ENCODE peak calls at places on chromosomes 2 and 18, in seven cellular contexts. W is psoas muscle, V is cardiac muscle cell, E is Panc1, Q is BE2C, J is lower lobe of right lung, Z is heart right ventricle. U is an unnamed sample. For H3K4me1, the result is how much of the 10 kb centered on the place peaks cover.

GRCh38 chr2:158102446-158102845 is 770 bp downstream of the UPP2 start:
- DNase-seq in Z (no peak), Q (no peak), V (no peak), E (no peak), J (no peak), W (no peak), U (no peak)

GRCh38 chr2:152950125-152950524 is 231.7 kb downstream of the ARL6IP6 start:
- DNase-seq in V (no peak), J (no peak), Z (no peak), E (no peak), W (no peak), Q (no peak), U (no peak)

GRCh38 chr2:218897394-218898108 is 16.9 kb downstream of the WNT10A start:
- DNase-seq in Q (peak), V (no peak), J (no peak), E (no peak), Z (no peak), W (no peak), U (no peak)

GRCh38 chr18:697771-698170 is 14.7 kb downstream of the ENOSF1 start:
- DNase-seq in W (no peak), E (no peak), V (no peak), J (no peak), Q (no peak), Z (no peak), U (peak)

GRCh38 chr2:108612153-108612513 is 77.9 kb downstream of the LIMS1 start:
- DNase-seq in E (no peak), J (peak), Q (no peak), V (peak), Z (no peak), W (no peak), U (no peak)

GRCh38 chr2:55901941-55902340 is 21.6 kb downstream of the EFEMP1 start:
- DNase-seq in E (no peak), V (no peak), Q (no peak), W (no peak), J (no peak), Z (no peak), U (no peak)

GRCh38 chr2:2686228-2686627 is 355.2 kb upstream of the MYT1L start:
- DNase-seq in W (no peak), Z (no peak), J (no peak), E (no peak), Q (no peak), V (no peak), U (no peak)

GRCh38 chr2:45849491-45850283 is 198.2 kb downstream of the PRKCE start:
- DNase-seq in V (peak), J (no peak), E (no peak), Q (no peak), W (no peak), Z (no peak), U (no peak)

GRCh38 chr2:218074031-218074430 is 5.0 kb downstream of the RUFY4 start:
- DNase-seq in Q (peak), J (peak), W (no peak), V (peak), E (no peak), Z (no peak), U (peak)

GRCh38 chr2:144847347-144848080 is 327.6 kb upstream of the ZEB2 start:
- DNase-seq in W (no peak), Z (no peak), E (no peak), Q (no peak), V (no peak), J (no peak), U (no peak)

GRCh38 chr18:50871846-50872245 is 7.1 kb upstream of the ME2 start:
- DNase-seq in J (no peak), W (no peak), V (no peak), Q (no peak), Z (no peak), E (no peak), U (no peak)

GRCh38 chr2:174004900-174005605 is 39.9 kb upstream of the SP3 start:
- DNase-seq in J (no peak), E (no peak), Q (no peak), Z (peak), V (peak), W (peak), U (no peak)

GRCh38 chr2:199797431-199797830 is 53.6 kb downstream of the FTCDNL1 start:
- DNase-seq in E (no peak), Z (no peak), V (no peak), Q (no peak), J (no peak), W (no peak), U (no peak)

GRCh38 chr2:238403632-238404405 is 22.9 kb upstream of the ASB1 start:
- DNase-seq in E (no peak), V (no peak), J (no peak), Q (no peak), W (no peak), Z (no peak), U (no peak)

GRCh38 chr2:189608799-189609422 is 28.3 kb upstream of the SLC40A1 start:
- DNase-seq in V (peak), W (no peak), Q (no peak), J (no peak), E (no peak), Z (no peak), U (no peak)

GRCh38 chr2:36565712-36566111 is 32.3 kb downstream of the FEZ2 start:
- DNase-seq in Z (no peak), J (no peak), Q (no peak), E (no peak), W (no peak), V (no peak), U (no peak)

GRCh38 chr2:177129610-177130009 is 83.0 kb upstream of the HNRNPA3 start:
- DNase-seq in Q (no peak), Z (no peak), W (no peak), E (no peak), V (no peak), J (no peak), U (no peak)
- TF ChIP-seq CTCF in Q (no peak), Z (no peak), W (no peak), E (no peak), V (no peak), J (no peak), U (no peak)

GRCh38 chr2:211688196-211688595 is 850.4 kb downstream of the ERBB4 start:
- DNase-seq in Z (no peak), J (no peak), W (no peak), Q (no peak), E (no peak), V (no peak), U (no peak)

GRCh38 chr2:211690736-211691135 is 847.9 kb downstream of the ERBB4 start:
- DNase-seq in J (no peak), Z (no peak), W (no peak), E (no peak), Q (no peak), V (no peak), U (no peak)

DNA sequence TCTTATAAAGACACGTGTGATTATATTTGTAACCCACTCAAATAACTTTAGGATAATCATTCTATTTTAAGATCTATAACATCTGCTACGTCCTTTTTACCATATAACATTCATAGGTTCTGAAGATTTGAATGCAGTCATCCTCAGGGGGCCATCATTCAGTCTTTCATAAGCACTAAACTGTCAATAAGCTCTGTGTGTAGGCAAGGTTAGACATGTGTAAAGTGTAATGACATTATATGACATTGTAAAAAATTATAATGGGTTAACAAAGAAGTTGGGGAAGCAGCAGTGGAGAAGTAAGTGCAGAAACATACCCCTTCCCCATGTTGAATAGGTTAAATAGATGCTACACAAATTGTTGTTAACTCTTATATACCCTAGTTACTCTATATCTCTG is 845.9 kb downstream of the ERBB4 start:
- DNase-seq in Q (no peak), E (no peak), W (no peak), V (no peak), Z (no peak), J (no peak), U (no peak)
- H3K4me1 ChIP-seq in Q (under half), E (under half), W (under half), V (under half), Z (under half), J (under half), U (under half)

DNA sequence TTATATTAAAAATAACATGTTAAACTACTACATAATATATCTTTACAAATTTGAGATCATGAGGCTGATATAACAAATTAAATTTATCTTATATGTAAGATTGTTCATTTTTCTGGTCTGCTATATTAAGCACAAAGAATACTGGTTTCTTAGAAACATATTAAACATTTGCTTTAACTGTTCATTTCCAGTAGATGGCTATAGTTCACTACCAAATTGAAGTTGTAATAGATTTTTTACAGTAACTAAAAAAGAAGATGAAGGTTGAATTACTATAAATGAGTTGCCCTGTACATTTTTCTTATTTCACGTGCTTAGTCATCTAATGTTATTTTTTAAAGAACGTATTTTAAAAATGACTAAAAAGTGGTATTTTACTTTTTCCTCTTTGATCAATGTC is 57.0 kb downstream of the ZNF407 start:
- DNase-seq in Q (no peak), W (no peak), Z (no peak), E (peak), J (no peak), V (peak), U (no peak)
- TF ChIP-seq CTCF in Q (no peak), W (no peak), Z (peak), E (no peak), J (no peak), V (peak), U (no peak)

DNA sequence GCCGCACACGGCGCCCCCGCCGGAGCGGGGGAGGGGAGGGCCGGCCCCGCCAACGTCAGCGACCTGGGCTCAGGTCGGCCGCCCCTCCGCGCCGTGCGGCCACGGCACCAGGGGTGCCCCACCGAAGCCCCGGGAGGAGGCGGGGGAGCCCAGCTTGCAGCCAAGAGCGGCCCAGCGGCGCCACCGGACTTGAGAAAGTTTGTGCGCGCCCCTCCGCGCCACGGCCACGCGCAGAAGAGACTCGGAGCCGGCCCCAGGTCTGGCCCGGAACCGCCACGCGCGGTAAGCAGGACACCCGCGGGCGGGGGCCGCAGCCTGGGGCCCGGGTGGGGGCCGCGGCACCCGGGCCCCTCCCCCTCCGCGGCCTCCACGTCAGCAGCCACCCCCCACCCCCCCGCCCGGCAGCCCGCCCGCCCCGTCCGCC is 43.2 kb downstream of the HDLBP start:
- DNase-seq in J (peak), E (no peak), V (peak), Q (peak), Z (no peak), W (peak), U (peak)
- H3K4me1 ChIP-seq in J (under half), E (under half), V (under half), Q (under half), Z (under half), W (under half), U (under half)

DNA sequence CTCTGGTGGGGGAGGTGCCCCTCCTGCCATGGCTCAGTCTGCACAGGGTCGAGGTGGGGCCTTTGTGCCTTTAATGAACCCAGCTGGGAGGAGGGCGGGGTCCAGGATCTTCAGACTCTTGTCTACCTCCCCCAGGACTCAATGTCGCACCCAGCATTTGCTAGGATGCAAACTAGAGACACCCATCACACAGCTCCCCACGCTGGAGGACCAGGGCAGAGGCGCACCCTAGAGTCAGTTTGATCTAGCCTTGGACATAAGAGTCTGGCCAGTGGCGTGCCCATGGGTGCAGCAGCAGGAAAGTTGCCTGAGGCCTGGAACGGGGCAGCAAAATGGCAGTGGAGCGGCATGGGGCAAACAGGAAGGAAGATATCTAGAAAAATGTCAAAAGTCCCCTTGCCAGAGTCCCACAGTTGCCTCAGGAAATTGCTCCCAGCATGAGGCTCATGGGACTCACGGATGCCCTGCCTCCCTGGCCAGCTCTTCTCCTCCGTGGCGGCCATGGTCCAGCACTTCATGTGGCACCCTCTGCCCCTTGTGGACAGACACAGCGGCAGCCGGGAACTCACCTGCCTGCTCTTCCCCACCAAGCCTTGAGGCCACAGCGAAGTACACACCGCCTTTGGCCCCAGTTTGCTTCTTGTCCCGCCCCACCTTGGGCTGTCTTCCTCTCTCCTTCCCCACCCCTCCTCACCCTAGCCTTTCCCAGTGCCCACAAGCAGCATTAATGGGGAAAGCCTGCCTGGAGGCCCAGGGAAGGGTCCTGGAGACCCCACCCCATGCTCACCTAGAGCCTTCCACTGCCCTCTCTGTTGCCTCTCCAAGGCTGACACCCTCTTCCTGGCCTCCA is 17.7 kb downstream of the SH2D6 start:
- DNase-seq in V (no peak), Q (no peak), J (no peak), Z (no peak), W (no peak), E (no peak), U (peak)
- TF ChIP-seq CTCF in V (no peak), Q (no peak), J (no peak), Z (no peak), W (no peak), E (no peak), U (no peak)

GRCh38 chr2:26765475-26766200 is 1.6 kb downstream of the SLC35F6 start:
- DNase-seq in Z (no peak), V (no peak), J (no peak), E (no peak), W (no peak), Q (no peak), U (no peak)
- H3K4me1 ChIP-seq in Z (half or more), V (under half), J (half or more), E (half or more), W (under half), Q (under half), U (under half)

U was measured in pancreas.